ENCODE peak calls at places on chromosome X, in nine cellular contexts. One of them, this sample, is unnamed.

GRCh38 chrX:49915352-49916222 is 6.8 kb upstream of the CLCN5 start:
- DNase-seq in IMR-90: peak
- DNase-seq in cardiac muscle cell: peak
- DNase-seq in left ventricle myocardium inferior: no peak
- DNase-seq in BE2C: peak
- DNase-seq in lower leg skin: no peak
- DNase-seq in GM23338: peak
- DNase-seq in A549: peak
- DNase-seq in foreskin fibroblast: peak
- DNase-seq in this sample: peak

GRCh38 chrX:153450949-153451277 is 5.1 kb upstream of the TREX2 start:
- DNase-seq in A549: no peak
- DNase-seq in cardiac muscle cell: no peak
- DNase-seq in GM23338: no peak
- DNase-seq in foreskin fibroblast: no peak
- DNase-seq in BE2C: no peak
- DNase-seq in IMR-90: no peak
- DNase-seq in lower leg skin: no peak
- DNase-seq in left ventricle myocardium inferior: no peak
- DNase-seq in this sample: peak

GRCh38 chrX:56574861-56575260 is 11.4 kb downstream of the UBQLN2 start:
- DNase-seq in BE2C: no peak
- DNase-seq in IMR-90: no peak
- DNase-seq in cardiac muscle cell: no peak
- DNase-seq in lower leg skin: no peak
- DNase-seq in A549: no peak
- DNase-seq in foreskin fibroblast: no peak
- DNase-seq in left ventricle myocardium inferior: no peak
- DNase-seq in GM23338: no peak
- DNase-seq in this sample: no peak

GRCh38 chrX:128897611-128898010 is 625.7 kb downstream of the SMARCA1 start:
- DNase-seq in BE2C: no peak
- DNase-seq in A549: no peak
- DNase-seq in GM23338: no peak
- DNase-seq in left ventricle myocardium inferior: no peak
- DNase-seq in IMR-90: no peak
- DNase-seq in foreskin fibroblast: no peak
- DNase-seq in cardiac muscle cell: no peak
- DNase-seq in lower leg skin: no peak
- DNase-seq in this sample: no peak

GRCh38 chrX:14616876-14617275 is 87.5 kb downstream of the GLRA2 start:
- DNase-seq in A549: no peak
- DNase-seq in IMR-90: peak
- DNase-seq in cardiac muscle cell: no peak
- DNase-seq in BE2C: no peak
- DNase-seq in left ventricle myocardium inferior: no peak
- DNase-seq in lower leg skin: no peak
- DNase-seq in GM23338: no peak
- DNase-seq in foreskin fibroblast: no peak
- DNase-seq in this sample: no peak

GRCh38 chrX:108130889-108131288 is 39.3 kb downstream of the ATG4A start:
- DNase-seq in cardiac muscle cell: no peak
- DNase-seq in A549: no peak
- DNase-seq in GM23338: no peak
- DNase-seq in IMR-90: no peak
- DNase-seq in foreskin fibroblast: no peak
- DNase-seq in lower leg skin: no peak
- DNase-seq in left ventricle myocardium inferior: no peak
- DNase-seq in BE2C: no peak
- DNase-seq in this sample: no peak

GRCh38 chrX:42680651-42681050 is 97.3 kb downstream of the PPP1R2C start:
- DNase-seq in IMR-90: no peak
- DNase-seq in GM23338: peak
- DNase-seq in BE2C: no peak
- DNase-seq in lower leg skin: no peak
- DNase-seq in left ventricle myocardium inferior: no peak
- DNase-seq in A549: no peak
- DNase-seq in cardiac muscle cell: no peak
- DNase-seq in foreskin fibroblast: peak
- DNase-seq in this sample: peak

GRCh38 chrX:14934423-14934822 is 61.2 kb downstream of the MOSPD2 start:
- DNase-seq in foreskin fibroblast: no peak
- DNase-seq in BE2C: no peak
- DNase-seq in left ventricle myocardium inferior: no peak
- DNase-seq in GM23338: no peak
- DNase-seq in A549: no peak
- DNase-seq in IMR-90: no peak
- DNase-seq in cardiac muscle cell: peak
- DNase-seq in lower leg skin: no peak
- DNase-seq in this sample: no peak

GRCh38 chrX:68417651-68418050 is 15.6 kb downstream of the OPHN1 start:
- DNase-seq in BE2C: no peak
- DNase-seq in GM23338: no peak
- DNase-seq in cardiac muscle cell: no peak
- DNase-seq in left ventricle myocardium inferior: no peak
- DNase-seq in A549: no peak
- DNase-seq in foreskin fibroblast: no peak
- DNase-seq in lower leg skin: no peak
- DNase-seq in IMR-90: no peak
- DNase-seq in this sample: no peak

GRCh38 chrX:11678174-11678573 is 12.5 kb upstream of the ARHGAP6 start:
- DNase-seq in A549: no peak
- DNase-seq in BE2C: no peak
- DNase-seq in cardiac muscle cell: peak
- DNase-seq in foreskin fibroblast: peak
- DNase-seq in lower leg skin: no peak
- DNase-seq in left ventricle myocardium inferior: no peak
- DNase-seq in GM23338: peak
- DNase-seq in IMR-90: no peak
- DNase-seq in this sample: peak

GRCh38 chrX:71301195-71301924 is at the start of gene ITGB1BP2:
- DNase-seq in cardiac muscle cell: peak
- DNase-seq in BE2C: peak
- DNase-seq in foreskin fibroblast: peak
- DNase-seq in left ventricle myocardium inferior: peak
- DNase-seq in A549: no peak
- DNase-seq in IMR-90: peak
- DNase-seq in GM23338: peak
- DNase-seq in lower leg skin: peak
- DNase-seq in this sample: no peak

GRCh38 chrX:72495041-72495440 is 77.6 kb downstream of the HDAC8 start:
- DNase-seq in A549: no peak
- DNase-seq in IMR-90: no peak
- DNase-seq in foreskin fibroblast: peak
- DNase-seq in cardiac muscle cell: no peak
- DNase-seq in left ventricle myocardium inferior: no peak
- DNase-seq in lower leg skin: no peak
- DNase-seq in BE2C: peak
- DNase-seq in GM23338: no peak
- DNase-seq in this sample: no peak

GRCh38 chrX:15913161-15913560 is 58.5 kb upstream of the AP1S2 start:
- DNase-seq in cardiac muscle cell: no peak
- DNase-seq in A549: no peak
- DNase-seq in IMR-90: no peak
- DNase-seq in GM23338: no peak
- DNase-seq in lower leg skin: no peak
- DNase-seq in left ventricle myocardium inferior: no peak
- DNase-seq in BE2C: peak
- DNase-seq in foreskin fibroblast: no peak
- DNase-seq in this sample: no peak

GRCh38 chrX:133985164-133986007 is at the start of gene GPC3:
- DNase-seq in A549: peak
- DNase-seq in cardiac muscle cell: peak
- DNase-seq in BE2C: peak
- DNase-seq in foreskin fibroblast: peak
- DNase-seq in GM23338: peak
- DNase-seq in left ventricle myocardium inferior: peak
- DNase-seq in lower leg skin: no peak
- DNase-seq in IMR-90: peak
- DNase-seq in this sample: peak

GRCh38 chrX:133983974-133984578 is 1.3 kb downstream of the GPC3 start:
- DNase-seq in IMR-90: no peak
- DNase-seq in GM23338: peak
- DNase-seq in lower leg skin: no peak
- DNase-seq in left ventricle myocardium inferior: no peak
- DNase-seq in cardiac muscle cell: peak
- DNase-seq in BE2C: no peak
- DNase-seq in foreskin fibroblast: peak
- DNase-seq in A549: no peak
- DNase-seq in this sample: peak

GRCh38 chrX:133983243-133983973 is 2.0 kb downstream of the GPC3 start:
- DNase-seq in GM23338: peak
- DNase-seq in IMR-90: no peak
- DNase-seq in foreskin fibroblast: no peak
- DNase-seq in A549: no peak
- DNase-seq in cardiac muscle cell: no peak
- DNase-seq in BE2C: no peak
- DNase-seq in lower leg skin: no peak
- DNase-seq in left ventricle myocardium inferior: no peak
- DNase-seq in this sample: peak

GRCh38 chrX:133986008-133986683 is 752 bp upstream of the GPC3 start:
- DNase-seq in BE2C: no peak
- DNase-seq in lower leg skin: no peak
- DNase-seq in IMR-90: no peak
- DNase-seq in left ventricle myocardium inferior: no peak
- DNase-seq in A549: no peak
- DNase-seq in foreskin fibroblast: no peak
- DNase-seq in cardiac muscle cell: no peak
- DNase-seq in GM23338: no peak
- DNase-seq in this sample: no peak

GRCh38 chrX:133984857-133985163 is 584 bp downstream of the GPC3 start:
- DNase-seq in GM23338: peak
- DNase-seq in foreskin fibroblast: peak
- DNase-seq in cardiac muscle cell: no peak
- DNase-seq in BE2C: no peak
- DNase-seq in A549: no peak
- DNase-seq in left ventricle myocardium inferior: no peak
- DNase-seq in lower leg skin: no peak
- DNase-seq in IMR-90: no peak
- DNase-seq in this sample: peak
- H3K4me3 ChIP-seq in GM23338: peak
- H3K4me3 ChIP-seq in foreskin fibroblast: peak
- H3K4me3 ChIP-seq in cardiac muscle cell: peak
- H3K4me3 ChIP-seq in BE2C: no peak
- H3K4me3 ChIP-seq in A549: no peak
- H3K4me3 ChIP-seq in left ventricle myocardium inferior: peak
- H3K4me3 ChIP-seq in lower leg skin: no peak
- H3K4me3 ChIP-seq in IMR-90: no peak
- H3K4me3 ChIP-seq in this sample: peak

DNA sequence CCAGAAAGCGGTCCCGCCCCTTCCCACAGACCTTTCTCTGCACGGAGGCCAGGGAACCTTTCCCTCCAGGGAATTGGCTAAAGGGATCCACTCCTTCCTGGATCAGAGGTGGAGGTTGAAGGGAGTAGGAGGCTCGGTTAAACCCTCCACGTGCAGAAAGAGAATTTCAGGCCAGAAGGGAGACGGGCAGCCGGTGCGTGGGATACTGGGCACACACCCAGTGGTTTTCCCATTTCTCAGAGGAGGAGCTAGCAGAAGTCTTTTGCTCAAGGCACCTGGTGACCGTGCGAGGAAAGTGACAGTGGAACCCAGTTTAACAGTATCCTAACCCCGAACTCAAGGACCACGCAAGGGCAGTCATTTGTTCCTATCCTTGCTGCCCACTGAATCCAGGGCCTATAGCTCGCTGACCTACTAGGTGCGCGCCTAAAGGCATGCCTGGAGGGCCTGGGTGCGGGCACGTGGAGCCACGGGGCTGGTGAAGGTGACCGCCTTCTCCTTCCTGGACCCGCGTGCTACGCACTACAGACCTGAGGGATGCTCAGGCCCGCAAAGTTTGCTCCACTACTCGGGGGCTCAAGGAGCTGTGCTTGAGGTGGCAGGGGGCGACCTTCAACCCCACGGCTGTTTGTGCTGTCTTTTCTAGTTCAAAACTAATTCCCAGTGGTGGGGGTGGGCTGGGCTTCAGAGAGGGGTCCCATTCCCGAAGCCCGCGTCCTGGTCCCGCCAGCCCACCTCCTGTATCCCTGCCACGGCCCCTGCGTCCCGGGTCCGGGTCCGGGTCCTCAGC is 584 bp upstream of the AFF2 start:
- DNase-seq in lower leg skin: no peak
- DNase-seq in foreskin fibroblast: no peak
- DNase-seq in GM23338: peak
- DNase-seq in cardiac muscle cell: no peak
- DNase-seq in BE2C: no peak
- DNase-seq in IMR-90: no peak
- DNase-seq in A549: no peak
- DNase-seq in left ventricle myocardium inferior: no peak
- DNase-seq in this sample: no peak
- H3K4me3 ChIP-seq in lower leg skin: no peak
- H3K4me3 ChIP-seq in foreskin fibroblast: no peak
- H3K4me3 ChIP-seq in GM23338: peak
- H3K4me3 ChIP-seq in cardiac muscle cell: peak
- H3K4me3 ChIP-seq in BE2C: no peak
- H3K4me3 ChIP-seq in IMR-90: peak
- H3K4me3 ChIP-seq in A549: no peak
- H3K4me3 ChIP-seq in left ventricle myocardium inferior: peak
- H3K4me3 ChIP-seq in this sample: peak

DNA sequence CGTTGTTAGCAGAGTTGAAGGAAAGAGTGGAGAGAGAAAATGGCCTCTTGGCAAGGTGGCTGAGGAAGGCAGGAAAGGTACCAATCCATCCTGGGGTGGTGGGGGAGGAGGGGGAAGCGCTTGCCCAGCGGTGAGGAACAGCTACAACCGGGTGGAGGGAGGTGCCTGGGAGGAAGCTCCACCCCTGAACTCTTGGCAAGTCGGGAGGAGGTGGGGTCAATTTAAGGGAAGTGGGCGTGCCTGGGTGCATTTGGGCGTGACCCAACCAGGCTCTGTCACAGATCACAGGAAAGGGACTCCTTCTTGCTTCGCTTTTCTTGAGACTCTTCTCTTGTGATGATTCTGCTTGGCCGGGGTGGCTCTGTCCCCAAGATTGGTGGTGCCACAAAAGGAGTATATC is 41.7 kb downstream of the BCORL1 start:
- DNase-seq in lower leg skin: peak
- DNase-seq in A549: peak
- DNase-seq in cardiac muscle cell: peak
- DNase-seq in BE2C: peak
- DNase-seq in IMR-90: peak
- DNase-seq in GM23338: peak
- DNase-seq in foreskin fibroblast: peak
- DNase-seq in left ventricle myocardium inferior: peak
- DNase-seq in this sample: peak
- H3K4me3 ChIP-seq in lower leg skin: no peak
- H3K4me3 ChIP-seq in A549: no peak
- H3K4me3 ChIP-seq in cardiac muscle cell: no peak
- H3K4me3 ChIP-seq in BE2C: no peak
- H3K4me3 ChIP-seq in IMR-90: no peak
- H3K4me3 ChIP-seq in GM23338: no peak
- H3K4me3 ChIP-seq in foreskin fibroblast: no peak
- H3K4me3 ChIP-seq in left ventricle myocardium inferior: no peak
- H3K4me3 ChIP-seq in this sample: no peak

GRCh38 chrX:78517124-78517523 is 142.0 kb downstream of the RTL3 start:
- DNase-seq in foreskin fibroblast: no peak
- DNase-seq in A549: no peak
- DNase-seq in cardiac muscle cell: no peak
- DNase-seq in GM23338: no peak
- DNase-seq in left ventricle myocardium inferior: no peak
- DNase-seq in IMR-90: no peak
- DNase-seq in lower leg skin: no peak
- DNase-seq in BE2C: no peak
- DNase-seq in this sample: no peak

GRCh38 chrX:78513996-78514745 is 145.0 kb downstream of the RTL3 start:
- DNase-seq in left ventricle myocardium inferior: no peak
- DNase-seq in BE2C: no peak
- DNase-seq in cardiac muscle cell: no peak
- DNase-seq in IMR-90: no peak
- DNase-seq in foreskin fibroblast: peak
- DNase-seq in GM23338: peak
- DNase-seq in lower leg skin: no peak
- DNase-seq in A549: no peak
- DNase-seq in this sample: no peak

GRCh38 chrX:78514852-78515251 is 144.3 kb downstream of the RTL3 start:
- DNase-seq in left ventricle myocardium inferior: no peak
- DNase-seq in BE2C: no peak
- DNase-seq in lower leg skin: no peak
- DNase-seq in GM23338: peak
- DNase-seq in foreskin fibroblast: peak
- DNase-seq in A549: no peak
- DNase-seq in cardiac muscle cell: peak
- DNase-seq in IMR-90: no peak
- DNase-seq in this sample: peak
- H3K4me3 ChIP-seq in left ventricle myocardium inferior: no peak
- H3K4me3 ChIP-seq in BE2C: no peak
- H3K4me3 ChIP-seq in lower leg skin: no peak
- H3K4me3 ChIP-seq in GM23338: no peak
- H3K4me3 ChIP-seq in foreskin fibroblast: no peak
- H3K4me3 ChIP-seq in A549: no peak
- H3K4me3 ChIP-seq in cardiac muscle cell: no peak
- H3K4me3 ChIP-seq in IMR-90: no peak
- H3K4me3 ChIP-seq in this sample: no peak

This sample was measured in H7.